ENCODE peak calls at places on chromosome 5, in four cellular contexts. One of them, this sample, is unnamed.

GRCh38 chr5:124760608-124761390 is 14.4 kb upstream of the ZNF608 start:
- DNase-seq in mesothelial cell of epicardium: no peak
- DNase-seq in gastrocnemius medialis: no peak
- DNase-seq in tibial artery: no peak
- DNase-seq in this sample: no peak

GRCh38 chr5:173498871-173499470 is 117.5 kb downstream of the BOD1 start:
- DNase-seq in mesothelial cell of epicardium: no peak
- DNase-seq in gastrocnemius medialis: peak
- DNase-seq in tibial artery: no peak
- DNase-seq in this sample: no peak

GRCh38 chr5:65062684-65063083 is 294.0 kb downstream of the CWC27 start:
- DNase-seq in mesothelial cell of epicardium: no peak
- DNase-seq in gastrocnemius medialis: peak
- DNase-seq in tibial artery: peak
- DNase-seq in this sample: no peak

GRCh38 chr5:109546461-109546860 is 136.7 kb upstream of the PJA2 start:
- DNase-seq in mesothelial cell of epicardium: no peak
- DNase-seq in gastrocnemius medialis: no peak
- DNase-seq in tibial artery: no peak
- DNase-seq in this sample: no peak

GRCh38 chr5:56375011-56375410 is 141.9 kb upstream of the ANKRD55 start:
- DNase-seq in mesothelial cell of epicardium: no peak
- DNase-seq in gastrocnemius medialis: no peak
- DNase-seq in tibial artery: no peak
- DNase-seq in this sample: no peak

GRCh38 chr5:37738057-37738691 is 101.7 kb downstream of the GDNF start:
- DNase-seq in mesothelial cell of epicardium: no peak
- DNase-seq in gastrocnemius medialis: peak
- DNase-seq in tibial artery: no peak
- DNase-seq in this sample: peak

GRCh38 chr5:117943521-117943920 is 1044.8 kb downstream of the DTWD2 start:
- DNase-seq in mesothelial cell of epicardium: no peak
- DNase-seq in gastrocnemius medialis: no peak
- DNase-seq in tibial artery: no peak
- DNase-seq in this sample: no peak

GRCh38 chr5:180291234-180291940 is 496 bp downstream of the MAPK9 start:
- DNase-seq in mesothelial cell of epicardium: no peak
- DNase-seq in gastrocnemius medialis: no peak
- DNase-seq in tibial artery: no peak
- DNase-seq in this sample: peak

GRCh38 chr5:130425405-130425804 is 521.1 kb downstream of the CHSY3 start:
- DNase-seq in mesothelial cell of epicardium: no peak
- DNase-seq in gastrocnemius medialis: no peak
- DNase-seq in tibial artery: no peak
- DNase-seq in this sample: no peak

GRCh38 chr5:122611401-122611800 is 163.5 kb upstream of the SNX2 start:
- DNase-seq in mesothelial cell of epicardium: no peak
- DNase-seq in gastrocnemius medialis: no peak
- DNase-seq in tibial artery: no peak
- DNase-seq in this sample: no peak

GRCh38 chr5:94849821-94850736 is 231.6 kb downstream of the SLF1 start:
- DNase-seq in mesothelial cell of epicardium: no peak
- DNase-seq in gastrocnemius medialis: no peak
- DNase-seq in tibial artery: no peak
- DNase-seq in this sample: peak

GRCh38 chr5:90386099-90386710 is 23.4 kb downstream of the CETN3 start:
- DNase-seq in mesothelial cell of epicardium: no peak
- DNase-seq in gastrocnemius medialis: no peak
- DNase-seq in tibial artery: no peak
- DNase-seq in this sample: no peak

GRCh38 chr5:120779674-120780073 is 315.6 kb downstream of the PRR16 start:
- DNase-seq in mesothelial cell of epicardium: no peak
- DNase-seq in gastrocnemius medialis: no peak
- DNase-seq in tibial artery: no peak
- DNase-seq in this sample: no peak

GRCh38 chr5:143156556-143156955 is 246.9 kb downstream of the NR3C1 start:
- DNase-seq in mesothelial cell of epicardium: no peak
- DNase-seq in gastrocnemius medialis: no peak
- DNase-seq in tibial artery: no peak
- DNase-seq in this sample: no peak

GRCh38 chr5:136114406-136115132 is 18.1 kb upstream of the SMAD5 start:
- DNase-seq in mesothelial cell of epicardium: no peak
- DNase-seq in gastrocnemius medialis: no peak
- DNase-seq in tibial artery: no peak
- DNase-seq in this sample: no peak

GRCh38 chr5:172437445-172438303 is 16.7 kb downstream of the SH3PXD2B start:
- DNase-seq in mesothelial cell of epicardium: peak
- DNase-seq in gastrocnemius medialis: no peak
- DNase-seq in tibial artery: peak
- DNase-seq in this sample: no peak

This sample was measured in GM13976.